ENCODE peak calls at places on chromosomes 4 and X, in eight cellular contexts. P is tibial nerve, O is stomach, N is heart left ventricle, A is endothelial cell of umbilical vein, M is right lobe of liver, S is ovary, T is adrenal gland. X is an unnamed sample.

GRCh38 chr4:26163425-26164362 is 157.1 kb upstream of the RBPJ start:
- DNase-seq in A (no peak), T (no peak), P (no peak), M (no peak), N (no peak), O (no peak), S (no peak), X (no peak)

GRCh38 chrX:78831523-78831922 is 84.0 kb downstream of the LPAR4 start:
- DNase-seq in M (no peak), T (no peak), O (no peak), A (no peak), P (no peak), N (no peak), S (no peak), X (no peak)

GRCh38 chr4:104501290-104501689 is 6.6 kb upstream of the CXXC4 start:
- DNase-seq in P (no peak), A (no peak), T (no peak), N (no peak), O (no peak), S (no peak), M (no peak), X (no peak)

GRCh38 chrX:12974217-12974796 is 603 bp upstream of the TMSB4X start:
- DNase-seq in M (peak), O (peak), A (peak), S (peak), T (peak), N (peak), P (peak), X (no peak)

GRCh38 chrX:135389717-135390116 is 32.0 kb upstream of the SMIM10L2A start:
- DNase-seq in O (no peak), P (no peak), A (no peak), S (no peak), T (no peak), N (no peak), M (no peak), X (no peak)

GRCh38 chr4:154045086-154045485 is 256.2 kb upstream of the SFRP2 start:
- DNase-seq in T (no peak), O (no peak), M (no peak), S (no peak), A (no peak), P (no peak), N (no peak), X (no peak)

GRCh38 chr4:137739391-137739790 is 207.1 kb upstream of the PCDH18 start:
- DNase-seq in T (no peak), P (no peak), O (no peak), S (no peak), A (no peak), M (no peak), N (no peak), X (no peak)

GRCh38 chrX:145844886-145845285 is 27.3 kb downstream of the SLITRK2 start:
- DNase-seq in M (no peak), P (no peak), N (no peak), O (no peak), A (no peak), T (no peak), S (no peak), X (no peak)

GRCh38 chr4:119540249-119540648 is 88.4 kb downstream of the PDE5A start:
- DNase-seq in O (no peak), A (no peak), N (no peak), T (no peak), M (no peak), S (no peak), P (no peak), X (no peak)

GRCh38 chrX:109886122-109886761 is 116.7 kb upstream of the TMEM164 start:
- DNase-seq in O (peak), A (peak), P (no peak), S (peak), M (no peak), N (no peak), T (peak), X (peak)

GRCh38 chr4:8727131-8727530 is 134.6 kb downstream of the CPZ start:
- DNase-seq in O (no peak), M (peak), T (no peak), A (no peak), P (no peak), N (no peak), S (no peak), X (no peak)

GRCh38 chr4:8324640-8325239 is 55.2 kb downstream of the HTRA3 start:
- DNase-seq in M (no peak), T (no peak), O (peak), P (no peak), S (peak), N (peak), A (no peak), X (no peak)

GRCh38 chrX:131068945-131069719 is 11.0 kb downstream of the ARHGAP36 start:
- DNase-seq in T (peak), S (no peak), N (no peak), O (no peak), M (no peak), A (peak), P (no peak), X (peak)

GRCh38 chrX:97070346-97070745 is 186.6 kb downstream of the RPA4 start:
- DNase-seq in O (no peak), N (no peak), S (no peak), A (no peak), T (no peak), P (no peak), M (no peak), X (no peak)

GRCh38 chrX:146278381-146278780 is 460.8 kb downstream of the SLITRK2 start:
- DNase-seq in T (peak), O (no peak), A (no peak), M (no peak), N (no peak), S (no peak), P (no peak), X (no peak)

GRCh38 chr4:109010534-109010933 is 247.7 kb upstream of the ETNPPL start:
- DNase-seq in A (no peak), O (no peak), P (no peak), S (no peak), T (no peak), N (no peak), M (no peak), X (no peak)

GRCh38 chr4:95548738-95549245 is at the start of gene UNC5C:
- DNase-seq in T (peak), A (peak), P (peak), M (peak), S (peak), N (peak), O (peak), X (peak)

GRCh38 chr4:122003335-122003734 is 51.5 kb upstream of the TRPC3 start:
- DNase-seq in N (no peak), O (no peak), A (peak), P (no peak), S (no peak), M (no peak), T (peak), X (peak)

GRCh38 chrX:69156638-69157037 is 8.6 kb downstream of the PJA1 start:
- DNase-seq in N (no peak), T (no peak), S (peak), M (no peak), O (no peak), A (no peak), P (no peak), X (no peak)

GRCh38 chrX:47146121-47146935 is 1.3 kb downstream of the RBM10 start:
- DNase-seq in O (no peak), S (no peak), A (no peak), M (no peak), P (no peak), N (no peak), T (no peak), X (no peak)

GRCh38 chr4:1248262-1249147 is at the start of gene CTBP1:
- DNase-seq in S (peak), N (peak), O (peak), P (peak), A (peak), T (peak), M (peak), X (peak)

GRCh38 chr4:123398151-123398802 is 1.7 kb downstream of the SPRY1 start:
- DNase-seq in N (peak), P (peak), M (peak), S (peak), T (peak), O (peak), A (peak), X (no peak)
- TF ChIP-seq POLR2A in N (peak), P (no peak), M (peak), S (peak), T (no peak), O (no peak), A (no peak), X (no peak)

GRCh38 chrX:1421433-1422134 is 29.7 kb upstream of the SLC25A6 start:
- DNase-seq in A (no peak), N (no peak), P (no peak), M (peak), O (no peak), S (no peak), T (no peak), X (no peak)

GRCh38 chrX:1425381-1425780 is 27.3 kb downstream of the ASMTL start:
- DNase-seq in M (no peak), P (no peak), A (no peak), S (no peak), T (no peak), N (no peak), O (no peak), X (no peak)

GRCh38 chrX:1422135-1422465 is 30.2 kb upstream of the SLC25A6 start:
- DNase-seq in T (no peak), N (no peak), A (no peak), S (no peak), O (no peak), M (no peak), P (no peak), X (no peak)

GRCh38 chrX:1423215-1423614 is 29.5 kb downstream of the ASMTL start:
- DNase-seq in S (no peak), M (peak), N (no peak), O (no peak), T (no peak), P (no peak), A (no peak), X (no peak)

GRCh38 chrX:1424452-1424851 is 28.3 kb downstream of the ASMTL start:
- DNase-seq in M (no peak), S (no peak), O (no peak), T (no peak), N (no peak), P (no peak), A (no peak), X (no peak)
- TF ChIP-seq POLR2A in M (no peak), S (no peak), O (no peak), T (no peak), N (no peak), P (no peak), A (no peak), X (no peak)

DNA sequence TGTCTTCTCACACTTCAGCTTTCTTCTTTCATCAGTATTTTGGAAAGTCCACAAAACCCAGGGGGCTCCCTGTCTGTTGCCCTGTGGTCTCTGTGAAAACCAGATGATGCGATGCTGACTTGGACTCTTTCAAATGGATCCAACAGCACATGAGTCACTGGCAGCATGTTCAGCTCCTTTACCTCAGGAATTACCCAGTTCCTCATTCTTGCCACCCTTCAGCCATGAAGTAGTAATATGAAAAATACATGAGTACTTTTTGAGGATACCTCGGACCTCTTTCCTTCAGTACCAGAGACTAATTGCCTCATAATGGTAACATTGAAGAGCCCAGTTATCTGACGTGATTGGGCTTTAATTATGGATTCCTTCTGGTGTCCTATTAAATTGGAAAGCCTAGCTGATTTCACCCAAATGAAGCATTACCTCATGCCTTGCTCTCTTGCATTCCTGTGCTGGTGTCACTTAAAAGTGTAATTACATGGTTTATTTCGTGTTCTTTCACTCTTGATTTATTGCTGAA is 63.3 kb downstream of the NFKB1 start:
- DNase-seq in O (no peak), T (no peak), A (no peak), N (no peak), S (no peak), P (no peak), M (no peak), X (peak)
- TF ChIP-seq POLR2A in O (no peak), T (no peak), A (no peak), N (no peak), S (no peak), P (no peak), M (no peak), X (no peak)

DNA sequence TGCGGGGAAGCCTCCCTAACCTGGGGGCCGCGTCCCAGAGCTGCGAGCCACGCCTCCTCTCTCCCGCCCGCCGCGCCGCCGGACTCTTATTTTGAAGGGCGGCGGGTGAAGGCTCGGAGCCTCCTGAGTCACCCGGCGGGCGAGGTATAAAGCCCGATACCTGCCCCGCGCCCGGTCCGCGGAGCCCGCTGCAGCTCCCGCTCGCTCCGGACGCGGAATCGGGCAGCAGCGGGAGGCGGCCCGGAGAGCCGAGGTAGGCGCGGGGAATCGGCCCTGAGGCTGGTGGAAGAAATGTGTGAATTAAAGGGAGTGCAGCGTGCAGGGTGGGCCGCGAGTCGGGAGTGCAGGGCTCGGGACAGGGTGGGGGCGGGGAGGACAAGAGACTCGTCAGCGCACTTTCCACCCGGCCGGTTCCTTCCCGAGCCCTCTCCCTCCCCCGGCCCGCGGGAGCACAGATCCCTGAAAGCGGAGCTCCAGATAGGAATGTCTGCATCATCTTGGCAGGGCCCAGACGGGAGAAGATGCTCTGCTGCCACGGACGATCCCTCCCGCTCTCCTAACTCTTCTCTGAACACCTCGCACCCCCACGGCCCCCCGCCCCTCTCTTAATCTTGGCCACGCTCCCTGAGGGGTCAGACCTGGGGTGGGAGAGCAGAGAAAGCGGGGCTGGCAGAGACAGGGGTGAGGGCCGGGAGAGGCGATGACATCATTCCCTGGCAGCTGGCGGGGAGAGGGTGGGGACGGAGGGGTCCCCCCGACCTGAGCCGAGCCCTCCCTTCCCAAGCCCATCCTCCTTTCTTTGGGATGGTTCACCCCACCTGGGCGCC is 177.9 kb downstream of the CBR4 start:
- DNase-seq in M (peak), S (peak), O (peak), A (peak), N (peak), P (peak), T (peak), X (peak)
- TF ChIP-seq POLR2A in M (peak), S (peak), O (peak), A (peak), N (peak), P (peak), T (peak), X (peak)

GRCh38 chrX:150715180-150715579 is 22.0 kb downstream of the MTMR1 start:
- DNase-seq in P (no peak), M (no peak), T (peak), S (no peak), O (no peak), A (peak), N (no peak), X (no peak)

GRCh38 chrX:150712619-150713018 is 19.4 kb downstream of the MTMR1 start:
- DNase-seq in N (no peak), S (no peak), T (no peak), P (no peak), A (no peak), O (no peak), M (no peak), X (no peak)
- TF ChIP-seq POLR2A in N (no peak), S (no peak), T (no peak), P (no peak), A (no peak), O (no peak), M (no peak), X (no peak)

GRCh38 chr4:6198768-6199343 is 1.5 kb downstream of the JAKMIP1 start:
- DNase-seq in M (no peak), T (no peak), A (no peak), P (no peak), N (no peak), O (no peak), S (no peak), X (no peak)
- TF ChIP-seq POLR2A in M (no peak), T (no peak), A (no peak), P (no peak), N (no peak), O (no peak), S (no peak), X (no peak)

GRCh38 chr4:53377319-53378170 is at the start of gene FIP1L1:
- DNase-seq in P (peak), T (peak), O (peak), N (peak), A (peak), S (peak), M (peak), X (peak)
- TF ChIP-seq POLR2A in P (peak), T (peak), O (peak), N (peak), A (peak), S (peak), M (peak), X (peak)

DNA sequence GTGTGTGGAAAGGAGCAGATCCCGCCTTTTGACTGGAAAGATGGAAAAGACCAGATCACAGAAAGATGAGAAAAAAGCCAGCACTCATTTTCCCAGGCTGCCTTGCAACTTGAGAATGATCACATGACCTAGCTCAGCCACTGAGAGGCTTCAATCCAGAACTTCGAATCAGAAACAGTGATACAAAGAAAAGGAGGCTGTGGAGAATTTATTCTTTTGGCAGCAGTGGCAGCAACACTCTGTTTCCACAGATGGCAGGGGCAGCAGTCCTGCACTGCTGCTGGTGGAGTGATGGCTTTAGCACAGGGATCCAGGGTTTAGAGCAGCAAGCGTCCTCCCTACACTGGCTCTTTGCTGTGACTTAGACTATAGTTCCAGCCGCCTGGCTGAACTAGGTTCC is 77.8 kb upstream of the SH3RF1 start:
- DNase-seq in S (no peak), P (no peak), M (no peak), A (no peak), T (no peak), N (no peak), O (no peak), X (no peak)
- TF ChIP-seq POLR2A in S (no peak), P (no peak), M (no peak), A (no peak), T (no peak), N (no peak), O (no peak), X (no peak)

GRCh38 chrX:101347859-101348451 is 587 bp downstream of the TIMM8A start:
- DNase-seq in T (peak), M (no peak), N (no peak), S (no peak), O (no peak), A (peak), P (no peak), X (no peak)

GRCh38 chrX:101348452-101349222 is at the start of gene TIMM8A:
- DNase-seq in O (peak), N (peak), M (peak), A (peak), P (peak), S (peak), T (peak), X (peak)
- TF ChIP-seq POLR2A in O (no peak), N (peak), M (peak), A (peak), P (peak), S (no peak), T (no peak), X (peak)

DNA sequence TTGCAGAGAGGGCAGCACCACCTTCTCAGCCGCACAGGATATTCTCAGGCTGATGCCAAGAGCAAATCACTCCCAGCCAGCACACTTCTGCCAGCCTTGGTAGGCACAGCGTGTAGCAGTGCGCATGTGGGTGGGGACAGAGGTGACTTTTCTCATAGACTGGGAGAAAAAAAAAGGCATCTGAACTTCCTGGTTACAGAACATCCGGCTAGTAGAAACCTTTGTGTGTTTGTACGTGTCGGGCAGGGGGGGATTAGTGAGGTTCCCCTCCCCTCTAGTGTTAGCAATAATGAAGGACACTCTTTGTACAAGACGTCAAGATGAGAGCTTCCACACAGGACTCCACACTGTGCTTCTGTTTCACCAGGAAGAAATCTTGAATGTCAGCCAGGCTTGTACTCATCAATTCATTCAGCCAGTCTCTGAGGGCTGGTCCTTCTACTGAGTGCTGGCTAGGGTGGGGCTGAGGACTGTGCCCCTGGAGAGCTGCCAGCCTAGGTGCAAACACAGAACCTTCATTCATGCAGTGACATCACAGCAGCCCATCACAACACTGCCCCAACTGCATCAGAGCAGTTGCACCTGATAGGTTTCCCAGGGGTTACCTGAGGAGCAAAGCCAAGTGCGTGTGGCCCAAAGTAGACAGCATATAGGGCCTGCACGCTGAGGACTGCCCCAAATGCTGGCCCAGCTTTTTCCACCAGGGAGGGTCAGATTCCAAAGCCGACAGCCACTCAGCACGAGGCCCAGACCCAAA is 34.7 kb downstream of the SLC25A5 start:
- DNase-seq in T (peak), A (peak), O (peak), S (no peak), M (no peak), N (no peak), P (no peak), X (no peak)
- TF ChIP-seq POLR2A in T (no peak), A (no peak), O (no peak), S (no peak), M (no peak), N (no peak), P (no peak), X (no peak)

X was measured in H54.